ENCODE peak calls at places on chromosomes 11 and 22, in four cellular contexts. B is stimulated activated CD8-positive, alpha-beta memory T cell treated with anti-CD3 and anti-CD28 coated beads, Interleukin-12 subunit alpha, Interleukin-12 subunit beta, amount 100 ng/mL, for 1 hour; M is stimulated activated CD4-positive, alpha-beta T cell treated with anti-CD3 and anti-CD28 coated beads, Interleukin-12 subunit alpha, Interleukin-12 subunit beta, amount 100 ng/mL, for 4 hours; J is head of caudate nucleus. C is an unnamed sample.

GRCh38 chr22:32080904-32081303 is 37.8 kb downstream of the SLC5A1 start:
- DNase-seq in B (no peak), M (no peak), J (peak; percentile 31), C (peak; percentile 28)

GRCh38 chr11:116353517-116353916 is 419.3 kb downstream of the BUD13 start:
- DNase-seq in B (no peak), M (no peak), J (no peak), C (no peak)

GRCh38 chr11:119617343-119617713 is 111.7 kb downstream of the NECTIN1 start:
- DNase-seq in B (no peak), M (no peak), J (peak; percentile 56), C (no peak)

GRCh38 chr11:82972103-82972502 is 70.6 kb downstream of the DDIAS start:
- DNase-seq in B (no peak), M (no peak), J (no peak), C (no peak)

GRCh38 chr22:32760396-32760795 is 41.1 kb upstream of the TIMP3 start:
- DNase-seq in B (no peak), M (no peak), J (no peak), C (no peak)

GRCh38 chr11:18054511-18055103 is 8.5 kb upstream of the TPH1 start:
- DNase-seq in B (no peak), M (no peak), J (no peak), C (no peak)

GRCh38 chr22:31241200-31241599 is 29.1 kb downstream of the LIMK2 start:
- DNase-seq in B (no peak), M (no peak), J (no peak), C (no peak)

GRCh38 chr11:130551388-130551787 is 102.9 kb downstream of the ADAMTS15 start:
- DNase-seq in B (no peak), M (no peak), J (no peak), C (no peak)

GRCh38 chr11:31805629-31806185 is 5.4 kb downstream of the PAX6 start:
- DNase-seq in B (no peak), M (no peak), J (no peak), C (peak; percentile 29)

C was measured in cerebellar cortex.